ENCODE peak calls at places on chromosomes 5 and 9, in four cellular contexts. B is AG08395, H is activated B cell treated with CpG ODN at 0.5 μM for 24 hours, Q is NAMALWA. V is an unnamed sample.

GRCh38 chr5:180201051-180201987 is 7.7 kb downstream of the RASGEF1C start:
- DNase-seq in B (no peak), H (no peak), Q (peak), V (no peak)

GRCh38 chr9:95494416-95495371 is 22.1 kb downstream of the PTCH1 start:
- DNase-seq in B (no peak), H (peak), Q (peak), V (no peak)

GRCh38 chr9:33329117-33329563 is 38.8 kb downstream of the NFX1 start:
- DNase-seq in B (peak), Q (no peak), H (no peak), V (no peak)

GRCh38 chr5:24232929-24233328 is 411.8 kb downstream of the CDH10 start:
- DNase-seq in Q (no peak), H (no peak), B (no peak), V (no peak)

GRCh38 chr5:173802670-173803165 is 85.4 kb upstream of the CPEB4 start:
- DNase-seq in H (no peak), B (peak), Q (no peak), V (peak)

GRCh38 chr9:137071282-137071681 is 925 bp upstream of the SAPCD2 start:
- DNase-seq in B (no peak), H (no peak), Q (no peak), V (no peak)

GRCh38 chr9:124414612-124415011 is 630 bp downstream of the PSMB7 start:
- DNase-seq in B (no peak), H (no peak), Q (no peak), V (no peak)

GRCh38 chr5:134125195-134126015 is 10.9 kb downstream of the TCF7 start:
- DNase-seq in B (peak), H (no peak), Q (no peak), V (no peak)

GRCh38 chr5:150057052-150057451 is 29.3 kb downstream of the CSF1R start:
- DNase-seq in H (no peak), B (no peak), Q (no peak), V (no peak)

GRCh38 chr5:8906303-8906967 is 639.4 kb downstream of the SEMA5A start:
- DNase-seq in Q (no peak), B (peak), H (no peak), V (no peak)

GRCh38 chr9:32419921-32420320 is 35.5 kb downstream of the ACO1 start:
- DNase-seq in B (no peak), H (no peak), Q (no peak), V (no peak)

GRCh38 chr5:68378204-68378830 is 162.8 kb downstream of the PIK3R1 start:
- DNase-seq in Q (no peak), H (no peak), B (no peak), V (no peak)

GRCh38 chr5:102889033-102889432 is 133.9 kb downstream of the PAM start:
- DNase-seq in B (no peak), Q (no peak), H (no peak), V (no peak)

GRCh38 chr5:78660401-78660800 is 11.8 kb upstream of the LHFPL2 start:
- DNase-seq in B (no peak), H (no peak), Q (no peak), V (no peak)

GRCh38 chr5:178872302-178872701 is 12.5 kb downstream of the ZNF354B start:
- DNase-seq in H (no peak), B (no peak), Q (no peak), V (no peak)

GRCh38 chr9:129722913-129723312 is 29.9 kb downstream of the PTGES start:
- DNase-seq in Q (no peak), B (no peak), H (no peak), V (no peak)

GRCh38 chr9:108854641-108855528 is 901 bp downstream of the ACTL7B start:
- DNase-seq in H (no peak), B (no peak), Q (no peak), V (no peak)

GRCh38 chr9:134985451-134985850 is 67.7 kb upstream of the FCN1 start:
- DNase-seq in Q (no peak), B (no peak), H (no peak), V (peak)

GRCh38 chr9:91502913-91503649 is 79.4 kb upstream of the NFIL3 start:
- DNase-seq in B (no peak), Q (no peak), H (no peak), V (no peak)

GRCh38 chr9:38622083-38622674 is 1.8 kb upstream of the ANKRD18A start:
- DNase-seq in H (no peak), B (no peak), Q (no peak), V (no peak)

GRCh38 chr9:135805422-135806022 is 101.8 kb downstream of the CAMSAP1 start:
- DNase-seq in Q (no peak), B (no peak), H (no peak), V (no peak)

GRCh38 chr5:112551437-112552018 is 132.5 kb upstream of the EPB41L4A start:
- DNase-seq in Q (peak), H (no peak), B (peak), V (no peak)

GRCh38 chr5:123951204-123951977 is 439.4 kb downstream of the CSNK1G3 start:
- DNase-seq in B (peak), Q (no peak), H (no peak), V (no peak)

GRCh38 chr5:66171349-66172344 is 27.5 kb downstream of the SREK1 start:
- DNase-seq in B (peak), H (no peak), Q (peak), V (no peak)

GRCh38 chr5:111158105-111158744 is 66.0 kb upstream of the CAMK4 start:
- DNase-seq in B (peak), Q (peak), H (no peak), V (peak)

GRCh38 chr5:115366223-115366622 is 69.8 kb upstream of the CCDC112 start:
- DNase-seq in H (no peak), Q (no peak), B (peak), V (no peak)

GRCh38 chr5:17436345-17436744 is 61.7 kb upstream of the TAF11L2 start:
- DNase-seq in H (no peak), B (no peak), Q (no peak), V (no peak)

GRCh38 chr9:99576830-99577229 is 244.9 kb upstream of the NR4A3 start:
- DNase-seq in Q (no peak), B (no peak), H (no peak), V (no peak)

GRCh38 chr5:173629628-173630027 is 13.2 kb upstream of the BOD1 start:
- DNase-seq in H (no peak), Q (peak), B (no peak), V (no peak)

GRCh38 chr9:137685886-137686420 is 67.1 kb downstream of the EHMT1 start:
- DNase-seq in B (no peak), H (no peak), Q (no peak), V (no peak)

GRCh38 chr5:147918101-147918500 is 11.8 kb upstream of the C5orf46 start:
- DNase-seq in H (no peak), Q (no peak), B (no peak), V (no peak)

GRCh38 chr5:1930501-1930879 is 47.8 kb upstream of the IRX4 start:
- DNase-seq in H (no peak), Q (peak), B (no peak), V (no peak)

GRCh38 chr9:75083188-75083976 is 4.6 kb downstream of the NMRK1 start:
- DNase-seq in B (no peak), Q (no peak), H (no peak), V (no peak)

GRCh38 chr5:72156921-72157320 is 49.6 kb downstream of the MAP1B start:
- DNase-seq in Q (no peak), H (no peak), B (peak), V (no peak)

GRCh38 chr5:72600401-72600981 is 93.3 kb upstream of the ZNF366 start:
- DNase-seq in Q (no peak), B (peak), H (no peak), V (peak)

GRCh38 chr5:60891667-60892066 is 47.6 kb upstream of the ELOVL7 start:
- DNase-seq in B (no peak), Q (no peak), H (no peak), V (no peak)

GRCh38 chr9:8172000-8172399 is 372.4 kb upstream of the DMAC1 start:
- DNase-seq in Q (no peak), H (no peak), B (no peak), V (no peak)

GRCh38 chr9:133677126-133678010 is 41.2 kb downstream of the DBH start:
- DNase-seq in Q (no peak), B (no peak), H (no peak), V (no peak)

V was measured in CD14-positive monocyte.